ENCODE peak calls at places on chromosomes 2 and 18, in eight cellular contexts. P, B, E, K, W, R, S and L are unnamed samples.

GRCh38 chr2:151049746-151050145 is 211.9 kb downstream of the RBM43 start:
- DNase-seq in P (no peak), E (no peak), B (no peak), R (peak; percentile 59), K (no peak), S (no peak), W (no peak), L (no peak)

GRCh38 chr2:105144941-105145300 is 96.6 kb upstream of the GPR45 start:
- DNase-seq in B (no peak), E (no peak), S (no peak), K (no peak), R (no peak), P (no peak), W (no peak), L (no peak)

GRCh38 chr2:40098786-40099470 is 319.9 kb upstream of the THUMPD2 start:
- DNase-seq in E (no peak), B (no peak), K (no peak), S (no peak), W (no peak), R (peak; percentile 48), P (no peak), L (no peak)

GRCh38 chr2:22487036-22487435 is 897.9 kb upstream of the KLHL29 start:
- DNase-seq in W (no peak), E (peak; percentile 16), R (no peak), P (no peak), B (no peak), S (no peak), K (no peak), L (no peak)

GRCh38 chr2:168929031-168929430 is 27.9 kb downstream of the G6PC2 start:
- DNase-seq in R (peak; percentile 24), B (no peak), E (no peak), P (no peak), K (no peak), S (no peak), W (no peak), L (no peak)

GRCh38 chr2:113149553-113150257 is 22.3 kb downstream of the IL1RN start:
- DNase-seq in P (no peak), W (no peak), B (no peak), S (no peak), K (no peak), R (no peak), E (no peak), L (no peak)

GRCh38 chr2:220165401-220165800 is 538.0 kb downstream of the SLC4A3 start:
- DNase-seq in E (peak; percentile 36), P (no peak), K (no peak), R (no peak), W (no peak), S (no peak), B (no peak), L (no peak)

GRCh38 chr2:46490521-46491141 is 11.3 kb downstream of the TMEM247 start:
- DNase-seq in P (peak; percentile 86), R (no peak), S (no peak), E (no peak), B (no peak), K (peak; percentile 63), W (no peak), L (peak; percentile 87)

GRCh38 chr2:14292964-14293363 is 339.6 kb upstream of the LRATD1 start:
- DNase-seq in B (no peak), S (no peak), E (no peak), W (no peak), P (no peak), R (no peak), K (no peak), L (no peak)

GRCh38 chr2:96687711-96688640 is 45.4 kb downstream of the FER1L5 start:
- DNase-seq in K (no peak), P (no peak), B (no peak), E (no peak), S (no peak), W (no peak), R (no peak), L (peak; percentile 48)

GRCh38 chr2:210195066-210195852 is 24.1 kb upstream of the KANSL1L start:
- DNase-seq in R (peak; percentile 7), S (no peak), W (no peak), K (no peak), E (peak; percentile 53), P (no peak), B (peak; percentile 38), L (peak; percentile 54)

GRCh38 chr18:35611518-35611917 is 30.0 kb downstream of the GALNT1 start:
- DNase-seq in S (no peak), B (no peak), R (no peak), E (no peak), P (peak; percentile 60), W (no peak), K (no peak), L (no peak)

GRCh38 chr2:226620176-226620575 is 179.4 kb downstream of the IRS1 start:
- DNase-seq in B (no peak), K (no peak), E (no peak), R (no peak), S (no peak), W (no peak), P (no peak), L (no peak)

GRCh38 chr2:29229640-29230039 is 114.4 kb downstream of the CLIP4 start:
- DNase-seq in K (no peak), S (no peak), W (no peak), E (no peak), B (no peak), P (no peak), R (no peak), L (no peak)

GRCh38 chr2:235605306-235605998 is 111.6 kb downstream of the AGAP1 start:
- DNase-seq in S (no peak), W (no peak), P (peak; percentile 95), K (no peak), E (peak; percentile 94), B (no peak), R (peak; percentile 95), L (peak; percentile 94)

GRCh38 chr2:189613077-189613636 is 32.6 kb upstream of the SLC40A1 start:
- DNase-seq in R (peak; percentile 98), K (no peak), E (no peak), S (no peak), W (no peak), B (no peak), P (no peak), L (no peak)

GRCh38 chr2:207558106-207558505 is 28.3 kb downstream of the CREB1 start:
- DNase-seq in R (peak; percentile 40), E (no peak), S (no peak), W (no peak), P (no peak), K (no peak), B (no peak), L (no peak)

GRCh38 chr2:47719099-47719498 is 63.8 kb upstream of the MSH6 start:
- DNase-seq in B (no peak), W (no peak), S (no peak), R (no peak), E (no peak), P (no peak), K (no peak), L (no peak)

GRCh38 chr2:196991061-196991460 is 64.6 kb upstream of the PGAP1 start:
- DNase-seq in W (no peak), R (no peak), P (no peak), B (no peak), K (no peak), S (no peak), E (peak; percentile 79), L (no peak)

GRCh38 chr2:229627728-229628127 is 86.6 kb downstream of the DNER start:
- DNase-seq in P (no peak), W (no peak), E (no peak), B (no peak), R (no peak), S (no peak), K (no peak), L (no peak)
- H3K27ac ChIP-seq in P (no peak overlapping the region), W (no peak overlapping the region), E (no peak overlapping the region), B (no peak overlapping the region), R (no peak overlapping the region), S (no peak overlapping the region), K (no peak overlapping the region), L (no peak overlapping the region)

GRCh38 chr2:70829916-70830315 is 5.7 kb downstream of the CD207 start:
- DNase-seq in P (no peak), R (no peak), W (no peak), B (no peak), K (no peak), E (no peak), S (no peak), L (no peak)
- H3K27ac ChIP-seq in P (no peak overlapping the region), R (no peak overlapping the region), W (no peak overlapping the region), B (no peak overlapping the region), K (no peak overlapping the region), E (no peak overlapping the region), S (no peak overlapping the region), L (no peak overlapping the region)

GRCh38 chr2:101249826-101250225 is 2.9 kb upstream of the CNOT11 start:
- DNase-seq in K (no peak), E (no peak), P (no peak), B (no peak), W (no peak), R (no peak), S (no peak), L (no peak)
- H3K27ac ChIP-seq in K (no peak overlapping the region), E (no peak overlapping the region), P (no peak overlapping the region), B (no peak overlapping the region), W (no peak overlapping the region), R (no peak overlapping the region), S (no peak overlapping the region), L (no peak overlapping the region)

GRCh38 chr18:44682181-44682870 is 1.6 kb downstream of the SETBP1 start:
- DNase-seq in W (no peak), K (no peak), E (peak; percentile 61), S (no peak), P (peak; percentile 64), B (no peak), R (no peak), L (peak; percentile 87)

GRCh38 chr18:44685296-44685695 is 4.6 kb downstream of the SETBP1 start:
- DNase-seq in S (no peak), E (no peak), R (no peak), P (no peak), B (no peak), K (no peak), W (no peak), L (no peak)

GRCh38 chr18:44682871-44683221 is 2.2 kb downstream of the SETBP1 start:
- DNase-seq in W (no peak), B (no peak), S (peak; percentile 24), P (no peak), R (no peak), E (peak; percentile 62), K (no peak), L (peak; percentile 82)

GRCh38 chr18:44681611-44682010 is 923 bp downstream of the SETBP1 start:
- DNase-seq in W (no peak), K (no peak), R (no peak), E (no peak), B (no peak), S (no peak), P (no peak), L (no peak)

DNA sequence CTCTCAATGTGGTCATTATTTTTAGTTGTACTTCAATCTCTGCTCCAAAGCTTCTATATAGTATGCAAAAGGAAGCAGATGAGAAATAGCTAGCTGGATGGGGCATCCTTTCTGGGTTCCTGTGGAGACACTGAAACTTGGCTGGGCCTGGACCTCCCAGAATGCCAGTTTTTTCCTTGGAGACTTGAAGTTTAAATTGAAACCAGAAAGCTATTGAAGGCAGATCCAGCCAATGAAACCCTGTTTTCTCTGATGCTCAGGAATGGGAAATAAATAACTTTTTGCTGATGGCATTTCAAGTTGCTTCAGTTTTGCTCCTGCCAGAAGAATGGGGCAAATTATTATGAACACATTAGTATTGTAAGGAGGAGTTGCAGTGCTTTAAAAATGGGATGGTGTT is 2.9 kb downstream of the SETBP1 start:
- DNase-seq in B (no peak), R (no peak), W (no peak), E (no peak), K (no peak), P (no peak), S (no peak), L (no peak)
- H3K27ac ChIP-seq in B (no peak overlapping the region), R (no peak overlapping the region), W (peak overlapping the region; percentile 87), E (no peak overlapping the region), K (peak overlapping the region; percentile 44), P (no peak overlapping the region), S (peak overlapping the region; percentile 47), L (peak overlapping the region; percentile 99)